ENCODE peak calls at places on chromosomes 13 and 19, in ten cellular contexts. G is tibial artery, J is psoas muscle, P is WTC11, L is uterus, Z is foreskin keratinocyte, I is Caco-2, H is tibial nerve, F is dorsolateral prefrontal cortex, X is AG04449. A is an unnamed sample.

GRCh38 chr19:58328999-58329398 is 2.2 kb downstream of the ZSCAN22 start:
- DNase-seq in I (peak), L (no peak), H (no peak), Z (no peak), P (peak), X (no peak), F (no peak), J (no peak), G (no peak), A (peak)

GRCh38 chr19:46928951-46929350 is 68.2 kb downstream of the ARHGAP35 start:
- DNase-seq in H (no peak), I (no peak), P (no peak), J (no peak), X (no peak), G (no peak), F (no peak), Z (no peak), L (no peak), A (no peak)

GRCh38 chr19:47156861-47157454 is 26.3 kb downstream of the SAE1 start:
- DNase-seq in J (no peak), P (no peak), X (no peak), L (no peak), I (no peak), Z (no peak), F (no peak), G (no peak), H (no peak), A (no peak)

GRCh38 chr13:73732350-73732749 is 401.9 kb downstream of the KLF12 start:
- DNase-seq in X (no peak), P (no peak), Z (no peak), I (no peak), G (no peak), F (no peak), L (no peak), J (no peak), H (no peak), A (no peak)

GRCh38 chr19:50331187-50332013 is 2.2 kb upstream of the KCNC3 start:
- DNase-seq in L (no peak), I (peak), J (no peak), X (no peak), P (peak), G (no peak), F (no peak), H (no peak), Z (no peak), A (no peak)

GRCh38 chr13:33761744-33762143 is 56.2 kb upstream of the RFC3 start:
- DNase-seq in P (no peak), I (no peak), Z (no peak), F (no peak), X (no peak), H (no peak), L (no peak), J (no peak), G (no peak), A (no peak)

GRCh38 chr19:19276386-19276785 is 3.3 kb upstream of the TM6SF2 start:
- DNase-seq in G (no peak), I (no peak), J (no peak), Z (no peak), P (no peak), L (no peak), H (no peak), F (no peak), X (peak), A (no peak)

GRCh38 chr13:47251771-47252170 is 354.9 kb upstream of the HTR2A start:
- DNase-seq in H (no peak), J (no peak), G (no peak), Z (no peak), P (no peak), L (no peak), F (no peak), I (no peak), X (peak), A (no peak)

GRCh38 chr19:17205237-17206140 is 9.7 kb upstream of the USE1 start:
- DNase-seq in L (peak), I (peak), G (no peak), Z (no peak), X (no peak), H (no peak), F (peak), J (no peak), P (peak), A (peak)

GRCh38 chr13:36370108-36370429 is 23.9 kb upstream of the SPART start:
- DNase-seq in P (no peak), F (peak), X (no peak), L (no peak), H (peak), G (no peak), I (no peak), J (peak), Z (no peak), A (no peak)

GRCh38 chr19:46913852-46914430 is 53.1 kb downstream of the ARHGAP35 start:
- DNase-seq in F (no peak), L (no peak), J (no peak), G (no peak), X (no peak), I (no peak), Z (no peak), H (no peak), P (no peak), A (no peak)

GRCh38 chr13:40292108-40292507 is 374.3 kb downstream of the FOXO1 start:
- DNase-seq in G (no peak), P (no peak), L (no peak), H (no peak), I (no peak), F (no peak), J (no peak), X (no peak), Z (no peak), A (no peak)

GRCh38 chr19:3034845-3035541 is 5.9 kb upstream of the TLE2 start:
- DNase-seq in H (peak), P (no peak), J (peak), X (no peak), F (no peak), G (peak), L (peak), I (peak), Z (no peak), A (no peak)

GRCh38 chr13:36709136-36709895 is 35.5 kb downstream of the SERTM1 start:
- DNase-seq in P (no peak), J (no peak), L (no peak), X (no peak), H (no peak), F (no peak), G (no peak), I (no peak), Z (no peak), A (no peak)

GRCh38 chr19:14354445-14354844 is 26.8 kb upstream of the ADGRE5 start:
- DNase-seq in H (no peak), Z (no peak), J (no peak), L (no peak), I (no peak), G (no peak), X (no peak), P (no peak), F (no peak), A (no peak)

GRCh38 chr13:72886272-72887062 is 104.5 kb downstream of the PIBF1 start:
- DNase-seq in Z (no peak), L (no peak), J (no peak), X (no peak), G (no peak), P (no peak), H (no peak), I (no peak), F (no peak), A (no peak)

GRCh38 chr19:2867025-2867991 is at the start of gene ZNF556:
- DNase-seq in Z (no peak), G (no peak), I (peak), F (no peak), H (peak), L (peak), J (peak), P (no peak), X (no peak), A (no peak)

GRCh38 chr19:19618384-19619051 is at the start of gene PBX4:
- DNase-seq in P (peak), F (peak), Z (peak), L (peak), J (peak), I (peak), H (peak), G (peak), X (no peak), A (peak)

GRCh38 chr19:585551-586110 is 4.0 kb upstream of the HCN2 start:
- DNase-seq in H (no peak), P (no peak), L (no peak), X (no peak), I (no peak), G (no peak), J (no peak), Z (no peak), F (no peak), A (no peak)

GRCh38 chr19:388691-389090 is 20.3 kb downstream of the C2CD4C start:
- DNase-seq in G (no peak), L (no peak), F (no peak), I (no peak), J (no peak), X (no peak), Z (no peak), P (peak), H (no peak), A (no peak)

GRCh38 chr19:2775556-2776430 is 7.3 kb downstream of the SGTA start:
- DNase-seq in P (no peak), F (peak), X (no peak), I (no peak), L (peak), G (no peak), H (peak), Z (no peak), J (peak), A (no peak)

GRCh38 chr13:40626566-40626965 is 39.9 kb downstream of the FOXO1 start:
- DNase-seq in G (no peak), I (no peak), Z (no peak), X (no peak), P (no peak), L (no peak), H (no peak), F (no peak), J (no peak), A (no peak)

GRCh38 chr13:77918391-77919261 is at the start of gene EDNRB:
- DNase-seq in L (peak), I (no peak), P (peak), H (peak), G (no peak), Z (peak), X (no peak), F (peak), J (peak), A (no peak)

GRCh38 chr13:51122868-51123267 is 11.8 kb upstream of the C13orf42 start:
- DNase-seq in F (no peak), Z (no peak), X (no peak), H (no peak), J (no peak), L (no peak), I (peak), G (no peak), P (no peak), A (peak)

GRCh38 chr13:80716610-80717081 is 375.7 kb upstream of the SPRY2 start:
- DNase-seq in L (peak), I (no peak), P (no peak), Z (no peak), X (no peak), F (no peak), J (no peak), H (no peak), G (no peak), A (peak)

GRCh38 chr19:40662925-40663711 is 27.3 kb downstream of the NUMBL start:
- DNase-seq in F (peak), P (peak), L (peak), G (peak), H (peak), I (peak), X (no peak), J (peak), Z (no peak), A (peak)
- TF ChIP-seq CTCF in F (peak), P (peak), L (no peak), G (peak), H (peak), I (no peak), X (peak), J (no peak), Z (peak), A (peak)

GRCh38 chr13:114113961-114114360 is 18.5 kb downstream of the RASA3 start:
- DNase-seq in Z (no peak), P (no peak), G (peak), F (no peak), X (no peak), J (no peak), H (no peak), L (peak), I (peak), A (no peak)

GRCh38 chr13:114115796-114116195 is 16.6 kb downstream of the RASA3 start:
- DNase-seq in J (no peak), H (no peak), L (no peak), F (peak), I (peak), P (no peak), X (no peak), G (peak), Z (no peak), A (no peak)

GRCh38 chr13:114112826-114113322 is 19.5 kb downstream of the RASA3 start:
- DNase-seq in L (peak), I (peak), X (no peak), Z (no peak), P (peak), J (peak), H (no peak), G (no peak), F (no peak), A (no peak)

GRCh38 chr13:114116734-114117133 is 15.7 kb downstream of the RASA3 start:
- DNase-seq in L (peak), G (peak), H (no peak), F (no peak), Z (no peak), P (no peak), J (no peak), X (no peak), I (peak), A (no peak)

GRCh38 chr13:114115191-114115671 is 17.2 kb downstream of the RASA3 start:
- DNase-seq in L (peak), I (peak), J (peak), F (peak), P (peak), H (no peak), Z (peak), G (peak), X (no peak), A (peak)
- TF ChIP-seq CTCF in L (no peak), I (peak), J (no peak), F (no peak), P (no peak), H (no peak), Z (peak), G (no peak), X (peak), A (no peak)

DNA sequence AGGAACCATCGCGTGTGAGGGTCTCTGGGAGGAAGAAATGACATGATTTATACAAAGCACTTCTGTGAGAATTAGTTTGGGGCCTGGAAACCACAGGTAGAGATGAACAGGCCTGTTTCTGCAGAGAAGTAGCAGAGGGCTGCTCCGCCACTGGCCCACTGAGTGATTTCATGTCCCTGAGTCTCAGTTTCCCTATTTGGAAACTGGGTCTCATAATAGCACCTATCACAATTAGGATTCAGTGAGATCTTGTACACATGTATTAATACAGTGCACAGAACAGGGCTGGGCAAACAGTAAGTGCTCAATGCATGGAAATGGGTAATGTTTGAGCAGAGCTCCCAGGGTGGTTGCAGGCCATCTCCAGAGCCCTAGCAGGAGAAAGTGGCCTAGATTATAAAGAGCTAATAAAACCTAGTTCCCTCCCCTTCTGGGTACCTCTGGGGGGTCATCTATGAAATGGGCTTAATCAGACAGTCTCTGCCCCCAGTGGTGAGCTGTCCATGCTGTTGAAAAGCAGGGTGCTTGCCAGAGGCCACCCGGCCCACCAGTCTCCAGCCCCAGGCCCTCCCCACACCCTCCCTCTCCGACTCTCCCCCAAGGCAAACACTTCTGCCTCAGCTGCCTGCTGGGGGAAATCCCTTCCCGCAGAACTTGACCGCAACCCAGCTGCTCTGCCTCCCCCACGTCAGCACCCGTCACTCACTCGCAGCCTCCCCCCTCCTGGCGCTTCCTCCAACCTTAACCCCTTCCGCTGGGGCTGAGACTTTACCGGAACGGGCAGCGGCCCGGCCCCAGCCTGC is 4.5 kb downstream of the BCL3 start:
- DNase-seq in I (peak), F (no peak), J (peak), H (peak), P (peak), Z (peak), L (peak), G (peak), X (peak), A (peak)
- TF ChIP-seq CTCF in I (no peak), F (no peak), J (no peak), H (no peak), P (no peak), Z (peak), L (no peak), G (no peak), X (peak), A (no peak)

GRCh38 chr13:79018166-79018565 is 359.2 kb upstream of the OBI1 start:
- DNase-seq in Z (no peak), G (no peak), I (no peak), F (no peak), J (no peak), L (no peak), X (no peak), P (no peak), H (no peak), A (no peak)
- TF ChIP-seq CTCF in Z (no peak), G (no peak), I (no peak), F (no peak), J (no peak), L (no peak), X (no peak), P (no peak), H (no peak), A (no peak)

GRCh38 chr13:26628706-26629105 is 71.2 kb downstream of the WASF3 start:
- DNase-seq in J (no peak), L (no peak), G (no peak), I (no peak), F (no peak), X (no peak), P (peak), Z (no peak), H (no peak), A (peak)
- TF ChIP-seq CTCF in J (no peak), L (no peak), G (no peak), I (peak), F (no peak), X (peak), P (no peak), Z (peak), H (no peak), A (no peak)

DNA sequence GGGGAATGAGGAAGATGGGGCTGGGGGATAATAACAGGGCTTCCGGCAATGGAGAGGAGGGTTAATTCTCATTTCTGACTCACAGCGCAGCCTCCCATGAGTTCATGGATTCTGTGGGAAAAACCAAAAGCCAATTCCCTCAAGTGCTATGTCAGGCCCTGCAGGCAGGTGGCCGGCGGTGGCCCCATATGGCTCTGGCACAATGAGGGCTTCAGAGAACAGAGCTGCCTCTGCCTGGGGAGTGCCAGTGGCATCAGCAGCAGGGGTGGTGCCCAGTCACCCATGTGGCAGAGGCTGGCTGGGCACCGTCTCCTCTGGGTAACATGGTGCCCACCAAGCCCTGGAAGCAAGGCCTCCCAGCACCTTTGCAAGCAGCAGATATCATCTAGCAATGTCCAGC is 69.1 kb downstream of the ALOX5AP start:
- DNase-seq in P (no peak), F (peak), X (no peak), Z (no peak), J (no peak), G (no peak), H (no peak), I (peak), L (no peak), A (no peak)
- TF ChIP-seq CTCF in P (no peak), F (peak), X (no peak), Z (peak), J (no peak), G (no peak), H (peak), I (peak), L (no peak), A (no peak)

GRCh38 chr19:44530777-44531176 is 1.3 kb upstream of the CEACAM20 start:
- DNase-seq in P (no peak), H (no peak), F (no peak), L (no peak), G (peak), Z (no peak), J (no peak), X (no peak), I (no peak), A (no peak)

GRCh38 chr19:44527554-44527953 is 1.9 kb downstream of the CEACAM20 start:
- DNase-seq in Z (no peak), X (no peak), L (no peak), I (no peak), G (no peak), J (no peak), P (no peak), F (no peak), H (no peak), A (no peak)

GRCh38 chr19:44529541-44529940 is at the start of gene CEACAM20:
- DNase-seq in X (no peak), J (no peak), H (no peak), G (peak), P (no peak), L (no peak), I (no peak), F (no peak), Z (no peak), A (no peak)

GRCh38 chr19:44521370-44521769 is 8.1 kb downstream of the CEACAM20 start:
- DNase-seq in L (no peak), Z (no peak), X (no peak), P (no peak), F (no peak), I (no peak), J (no peak), G (no peak), H (no peak), A (no peak)

DNA sequence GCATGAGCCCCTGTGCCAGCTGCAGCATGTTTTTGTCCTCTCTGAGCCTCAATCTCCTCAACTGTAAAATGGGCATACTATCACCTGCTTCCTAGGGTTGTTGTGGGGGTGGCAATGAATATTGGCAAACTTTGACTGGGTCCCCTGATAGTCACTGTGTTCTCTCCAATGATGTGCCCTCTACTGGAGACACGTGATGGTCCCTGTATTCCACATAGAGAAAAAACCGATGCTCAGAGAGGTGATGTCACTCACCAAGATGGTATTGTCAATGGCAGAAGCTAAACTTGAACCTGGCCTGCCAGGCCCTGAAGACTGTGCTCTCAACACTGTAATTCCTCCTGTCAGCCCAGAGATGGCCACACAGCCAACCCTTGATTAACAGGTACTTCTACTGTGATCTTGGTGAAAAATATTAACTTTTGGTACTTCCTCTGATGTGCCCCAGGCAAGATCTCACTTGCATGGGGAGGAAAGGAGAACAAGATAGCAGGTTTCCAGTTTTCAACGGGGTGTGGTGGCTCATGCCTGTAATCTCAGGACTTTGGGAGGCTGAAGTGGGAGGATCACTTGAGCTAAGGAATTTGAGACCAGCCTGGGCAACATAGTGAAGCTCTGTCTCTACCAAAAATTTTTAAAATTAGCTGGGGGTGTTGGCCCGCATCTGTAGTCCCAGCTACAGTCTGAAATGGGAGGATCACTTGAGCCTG is 3.6 kb downstream of the CEACAM20 start:
- DNase-seq in F (no peak), G (no peak), X (no peak), J (no peak), L (no peak), I (no peak), H (no peak), Z (no peak), P (no peak), A (no peak)
- TF ChIP-seq CTCF in F (no peak), G (no peak), X (no peak), J (no peak), L (no peak), I (no peak), H (no peak), Z (no peak), P (no peak), A (no peak)

GRCh38 chr19:51462276-51462675 is 4.0 kb upstream of the SIGLEC8 start:
- DNase-seq in Z (no peak), G (no peak), I (no peak), H (no peak), F (no peak), L (no peak), X (no peak), J (no peak), P (no peak), A (no peak)
- TF ChIP-seq CTCF in Z (no peak), G (no peak), I (no peak), H (no peak), F (no peak), L (no peak), X (no peak), J (no peak), P (no peak), A (no peak)